ENCODE peak calls at places on chromosomes 11 and 22, in four cellular contexts. One of them, this sample, is unnamed. For H3K9me3, the result is how much of the 10 kb centered on the place peaks cover.

GRCh38 chr11:121226415-121227263 is 65.9 kb upstream of the SC5D start:
- DNase-seq in HCT116: peak
- DNase-seq in CD4-positive, alpha-beta memory T cell: no peak
- DNase-seq in naive thymus-derived CD4-positive, alpha-beta T cell: no peak
- DNase-seq in this sample: no peak

GRCh38 chr11:67032830-67033555 is 10.1 kb downstream of the SYT12 start:
- DNase-seq in HCT116: no peak
- DNase-seq in CD4-positive, alpha-beta memory T cell: no peak
- DNase-seq in naive thymus-derived CD4-positive, alpha-beta T cell: no peak
- DNase-seq in this sample: no peak

GRCh38 chr11:128704517-128704916 is 10.6 kb downstream of the FLI1 start:
- DNase-seq in HCT116: no peak
- DNase-seq in CD4-positive, alpha-beta memory T cell: no peak
- DNase-seq in naive thymus-derived CD4-positive, alpha-beta T cell: no peak
- DNase-seq in this sample: no peak

GRCh38 chr11:697028-697491 is 1.4 kb downstream of the TMEM80 start:
- DNase-seq in HCT116: no peak
- DNase-seq in CD4-positive, alpha-beta memory T cell: no peak
- DNase-seq in naive thymus-derived CD4-positive, alpha-beta T cell: no peak
- DNase-seq in this sample: peak

GRCh38 chr11:68411501-68411991 is 49.0 kb upstream of the PPP6R3 start:
- DNase-seq in HCT116: no peak
- DNase-seq in CD4-positive, alpha-beta memory T cell: no peak
- DNase-seq in naive thymus-derived CD4-positive, alpha-beta T cell: no peak
- DNase-seq in this sample: no peak

GRCh38 chr11:95453616-95454118 is 222.7 kb upstream of the SESN3 start:
- DNase-seq in HCT116: peak
- DNase-seq in CD4-positive, alpha-beta memory T cell: no peak
- DNase-seq in naive thymus-derived CD4-positive, alpha-beta T cell: no peak
- DNase-seq in this sample: peak

GRCh38 chr11:35389897-35390462 is 29.4 kb downstream of the SLC1A2 start:
- DNase-seq in HCT116: no peak
- DNase-seq in CD4-positive, alpha-beta memory T cell: no peak
- DNase-seq in naive thymus-derived CD4-positive, alpha-beta T cell: no peak
- DNase-seq in this sample: no peak

GRCh38 chr11:69348414-69349235 is 54.7 kb downstream of the MYEOV start:
- DNase-seq in HCT116: no peak
- DNase-seq in CD4-positive, alpha-beta memory T cell: no peak
- DNase-seq in naive thymus-derived CD4-positive, alpha-beta T cell: no peak
- DNase-seq in this sample: no peak

GRCh38 chr11:119551726-119552510 is 128.9 kb upstream of the THY1 start:
- DNase-seq in HCT116: no peak
- DNase-seq in CD4-positive, alpha-beta memory T cell: no peak
- DNase-seq in naive thymus-derived CD4-positive, alpha-beta T cell: no peak
- DNase-seq in this sample: no peak

GRCh38 chr22:44192098-44192810 is 11.5 kb downstream of the PARVG start:
- DNase-seq in HCT116: peak
- DNase-seq in CD4-positive, alpha-beta memory T cell: peak
- DNase-seq in naive thymus-derived CD4-positive, alpha-beta T cell: peak
- DNase-seq in this sample: no peak

GRCh38 chr11:76639621-76640020 is 30.9 kb downstream of the LRRC32 start:
- DNase-seq in HCT116: no peak
- DNase-seq in CD4-positive, alpha-beta memory T cell: no peak
- DNase-seq in naive thymus-derived CD4-positive, alpha-beta T cell: no peak
- DNase-seq in this sample: no peak

GRCh38 chr22:29838599-29838956 is 504 bp upstream of the ASCC2 start:
- DNase-seq in HCT116: no peak
- DNase-seq in CD4-positive, alpha-beta memory T cell: no peak
- DNase-seq in naive thymus-derived CD4-positive, alpha-beta T cell: no peak
- DNase-seq in this sample: no peak

GRCh38 chr22:29846290-29846689 is 8.2 kb upstream of the ASCC2 start:
- DNase-seq in HCT116: no peak
- DNase-seq in CD4-positive, alpha-beta memory T cell: no peak
- DNase-seq in naive thymus-derived CD4-positive, alpha-beta T cell: no peak
- DNase-seq in this sample: no peak

GRCh38 chr22:29840498-29840897 is 2.4 kb upstream of the ASCC2 start:
- DNase-seq in HCT116: no peak
- DNase-seq in CD4-positive, alpha-beta memory T cell: no peak
- DNase-seq in naive thymus-derived CD4-positive, alpha-beta T cell: no peak
- DNase-seq in this sample: no peak

GRCh38 chr22:29842172-29842571 is 4.1 kb upstream of the ASCC2 start:
- DNase-seq in HCT116: no peak
- DNase-seq in CD4-positive, alpha-beta memory T cell: no peak
- DNase-seq in naive thymus-derived CD4-positive, alpha-beta T cell: no peak
- DNase-seq in this sample: no peak

DNA sequence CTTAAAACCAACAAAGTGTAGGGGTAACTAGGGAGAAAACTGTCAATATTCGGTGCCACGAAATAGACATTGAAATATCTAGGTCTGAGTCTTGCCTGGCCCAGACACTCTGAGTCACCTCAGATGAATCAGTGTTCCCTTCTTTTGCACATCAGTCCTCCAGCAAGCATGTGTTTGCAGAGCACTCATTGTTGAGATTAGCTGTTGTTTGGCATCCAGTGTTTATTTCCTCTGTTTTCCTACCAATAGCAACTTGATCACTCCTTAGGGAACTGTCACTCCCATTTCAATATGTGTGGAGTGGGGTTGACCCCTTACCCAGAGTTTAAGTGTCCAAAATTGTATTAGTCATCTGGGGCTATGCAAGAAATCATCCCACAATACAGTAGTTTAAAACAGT is 4.7 kb upstream of the ASCC2 start:
- DNase-seq in HCT116: no peak
- DNase-seq in CD4-positive, alpha-beta memory T cell: no peak
- DNase-seq in naive thymus-derived CD4-positive, alpha-beta T cell: no peak
- DNase-seq in this sample: no peak
- H3K27ac ChIP-seq in HCT116: no peak
- H3K27ac ChIP-seq in CD4-positive, alpha-beta memory T cell: no peak
- H3K27ac ChIP-seq in naive thymus-derived CD4-positive, alpha-beta T cell: no peak
- H3K27ac ChIP-seq in this sample: no peak

GRCh38 chr11:75118577-75118976 is 21.9 kb upstream of the OR2AT4 start:
- DNase-seq in HCT116: no peak
- DNase-seq in CD4-positive, alpha-beta memory T cell: no peak
- DNase-seq in naive thymus-derived CD4-positive, alpha-beta T cell: no peak
- DNase-seq in this sample: no peak

GRCh38 chr11:75113049-75113448 is 16.4 kb upstream of the OR2AT4 start:
- DNase-seq in HCT116: no peak
- DNase-seq in CD4-positive, alpha-beta memory T cell: no peak
- DNase-seq in naive thymus-derived CD4-positive, alpha-beta T cell: no peak
- DNase-seq in this sample: no peak

GRCh38 chr11:75112200-75112599 is 15.5 kb upstream of the OR2AT4 start:
- DNase-seq in HCT116: no peak
- DNase-seq in CD4-positive, alpha-beta memory T cell: no peak
- DNase-seq in naive thymus-derived CD4-positive, alpha-beta T cell: no peak
- DNase-seq in this sample: no peak

GRCh38 chr11:75114465-75114864 is 17.8 kb upstream of the OR2AT4 start:
- DNase-seq in HCT116: no peak
- DNase-seq in CD4-positive, alpha-beta memory T cell: no peak
- DNase-seq in naive thymus-derived CD4-positive, alpha-beta T cell: no peak
- DNase-seq in this sample: no peak
- H3K9me3 ChIP-seq in HCT116: under half
- H3K9me3 ChIP-seq in CD4-positive, alpha-beta memory T cell: under half
- H3K9me3 ChIP-seq in naive thymus-derived CD4-positive, alpha-beta T cell: under half
- H3K9me3 ChIP-seq in this sample: under half

GRCh38 chr22:27746918-27747317 is 54.6 kb downstream of the MN1 start:
- DNase-seq in HCT116: no peak
- DNase-seq in CD4-positive, alpha-beta memory T cell: no peak
- DNase-seq in naive thymus-derived CD4-positive, alpha-beta T cell: no peak
- DNase-seq in this sample: no peak

GRCh38 chr22:27748355-27749168 is 53.0 kb downstream of the MN1 start:
- DNase-seq in HCT116: no peak
- DNase-seq in CD4-positive, alpha-beta memory T cell: no peak
- DNase-seq in naive thymus-derived CD4-positive, alpha-beta T cell: no peak
- DNase-seq in this sample: peak

GRCh38 chr22:27745809-27746208 is 55.7 kb downstream of the MN1 start:
- DNase-seq in HCT116: no peak
- DNase-seq in CD4-positive, alpha-beta memory T cell: no peak
- DNase-seq in naive thymus-derived CD4-positive, alpha-beta T cell: no peak
- DNase-seq in this sample: no peak

GRCh38 chr22:27749597-27750225 is 51.8 kb downstream of the MN1 start:
- DNase-seq in HCT116: no peak
- DNase-seq in CD4-positive, alpha-beta memory T cell: no peak
- DNase-seq in naive thymus-derived CD4-positive, alpha-beta T cell: no peak
- DNase-seq in this sample: no peak

GRCh38 chr22:27747396-27748256 is 53.9 kb downstream of the MN1 start:
- DNase-seq in HCT116: no peak
- DNase-seq in CD4-positive, alpha-beta memory T cell: no peak
- DNase-seq in naive thymus-derived CD4-positive, alpha-beta T cell: no peak
- DNase-seq in this sample: no peak
- H3K27ac ChIP-seq in HCT116: no peak
- H3K27ac ChIP-seq in CD4-positive, alpha-beta memory T cell: no peak
- H3K27ac ChIP-seq in naive thymus-derived CD4-positive, alpha-beta T cell: no peak
- H3K27ac ChIP-seq in this sample: no peak

GRCh38 chr11:2489103-2489502 is 44.3 kb downstream of the KCNQ1 start:
- DNase-seq in HCT116: no peak
- DNase-seq in CD4-positive, alpha-beta memory T cell: no peak
- DNase-seq in naive thymus-derived CD4-positive, alpha-beta T cell: no peak
- DNase-seq in this sample: no peak
- H3K9me3 ChIP-seq in HCT116: under half
- H3K9me3 ChIP-seq in CD4-positive, alpha-beta memory T cell: under half
- H3K9me3 ChIP-seq in naive thymus-derived CD4-positive, alpha-beta T cell: under half
- H3K9me3 ChIP-seq in this sample: under half

DNA sequence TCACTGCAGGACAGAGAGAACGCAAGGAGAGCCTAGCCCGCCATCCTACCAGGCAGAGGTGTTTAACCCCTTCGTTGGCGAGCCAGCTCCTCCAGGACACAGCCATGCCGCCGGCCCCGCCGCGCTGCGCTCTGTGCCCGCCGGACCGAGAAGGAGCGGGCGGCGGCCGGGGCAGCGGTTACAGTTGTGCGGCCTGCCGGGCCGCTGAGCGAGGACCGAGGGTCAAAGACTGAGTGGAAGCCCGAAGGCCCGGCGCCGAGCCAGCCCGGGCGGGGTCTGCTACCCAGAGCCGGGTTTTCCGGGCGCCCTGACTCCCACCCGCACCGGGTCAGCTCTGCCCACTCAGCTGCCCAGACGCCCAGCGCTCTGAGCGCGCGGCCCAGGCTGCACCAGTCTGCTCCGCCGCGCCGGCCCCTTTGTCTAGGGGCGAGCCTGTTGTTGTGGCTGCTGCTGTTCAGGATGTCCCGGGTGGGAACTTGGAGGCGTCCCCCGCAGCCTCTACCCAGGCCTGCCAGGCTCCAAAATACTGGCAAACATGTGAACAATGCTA is at the start of gene NOX4:
- DNase-seq in HCT116: no peak
- DNase-seq in CD4-positive, alpha-beta memory T cell: no peak
- DNase-seq in naive thymus-derived CD4-positive, alpha-beta T cell: no peak
- DNase-seq in this sample: peak
- H3K27ac ChIP-seq in HCT116: no peak
- H3K27ac ChIP-seq in CD4-positive, alpha-beta memory T cell: no peak
- H3K27ac ChIP-seq in naive thymus-derived CD4-positive, alpha-beta T cell: no peak
- H3K27ac ChIP-seq in this sample: no peak

GRCh38 chr11:42200311-42200710 is 740.9 kb upstream of the LRRC4C start:
- DNase-seq in HCT116: no peak
- DNase-seq in CD4-positive, alpha-beta memory T cell: no peak
- DNase-seq in naive thymus-derived CD4-positive, alpha-beta T cell: no peak
- DNase-seq in this sample: no peak
- H3K9me3 ChIP-seq in HCT116: under half
- H3K9me3 ChIP-seq in CD4-positive, alpha-beta memory T cell: under half
- H3K9me3 ChIP-seq in naive thymus-derived CD4-positive, alpha-beta T cell: under half
- H3K9me3 ChIP-seq in this sample: under half

DNA sequence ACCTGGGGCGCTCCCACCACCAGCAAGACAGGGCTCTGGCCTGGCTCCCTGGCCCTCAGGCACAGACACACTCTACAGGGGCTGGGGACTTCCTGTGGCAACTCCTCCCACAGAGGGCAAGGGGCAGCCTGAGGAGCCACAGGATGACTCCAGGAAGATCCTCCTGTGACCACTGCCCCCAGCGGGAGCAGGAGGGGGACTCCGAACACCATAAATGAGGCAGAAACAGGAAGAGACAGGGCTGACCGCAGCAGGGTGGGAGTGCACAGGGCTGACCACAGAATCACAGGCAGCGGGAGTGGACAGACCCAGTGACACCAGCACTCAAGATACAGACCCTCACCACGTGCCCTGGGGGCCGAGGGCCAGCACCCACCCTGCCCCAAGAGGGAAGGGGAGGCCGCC is 10.8 kb downstream of the ARAP1 start:
- DNase-seq in HCT116: no peak
- DNase-seq in CD4-positive, alpha-beta memory T cell: no peak
- DNase-seq in naive thymus-derived CD4-positive, alpha-beta T cell: no peak
- DNase-seq in this sample: peak
- H3K27ac ChIP-seq in HCT116: peak
- H3K27ac ChIP-seq in CD4-positive, alpha-beta memory T cell: peak
- H3K27ac ChIP-seq in naive thymus-derived CD4-positive, alpha-beta T cell: peak
- H3K27ac ChIP-seq in this sample: no peak